ENCODE peak calls at places on chromosome 9, in eight cellular contexts. One of them, this sample, is unnamed.

GRCh38 chr9:133236291-133237071 is 27.4 kb upstream of the OBP2B start:
- DNase-seq in HepG2: no peak
- DNase-seq in stomach: no peak
- DNase-seq in tibial nerve: no peak
- DNase-seq in uterus: no peak
- DNase-seq in transverse colon: no peak
- DNase-seq in spleen: peak
- DNase-seq in esophagus muscularis mucosa: no peak
- DNase-seq in this sample: no peak

GRCh38 chr9:136297766-136298735 is 5.8 kb downstream of the CCDC187 start:
- DNase-seq in HepG2: no peak
- DNase-seq in stomach: no peak
- DNase-seq in tibial nerve: no peak
- DNase-seq in uterus: no peak
- DNase-seq in transverse colon: no peak
- DNase-seq in spleen: no peak
- DNase-seq in esophagus muscularis mucosa: no peak
- DNase-seq in this sample: no peak

GRCh38 chr9:15831384-15831783 is 278.5 kb downstream of the CCDC171 start:
- DNase-seq in HepG2: no peak
- DNase-seq in stomach: no peak
- DNase-seq in tibial nerve: no peak
- DNase-seq in uterus: no peak
- DNase-seq in transverse colon: no peak
- DNase-seq in spleen: no peak
- DNase-seq in esophagus muscularis mucosa: no peak
- DNase-seq in this sample: no peak

GRCh38 chr9:38112010-38112409 is 43.0 kb upstream of the SHB start:
- DNase-seq in HepG2: no peak
- DNase-seq in stomach: peak
- DNase-seq in tibial nerve: no peak
- DNase-seq in uterus: no peak
- DNase-seq in transverse colon: no peak
- DNase-seq in spleen: no peak
- DNase-seq in esophagus muscularis mucosa: no peak
- DNase-seq in this sample: no peak

GRCh38 chr9:25648116-25648515 is 30.1 kb downstream of the TUSC1 start:
- DNase-seq in HepG2: no peak
- DNase-seq in stomach: no peak
- DNase-seq in tibial nerve: no peak
- DNase-seq in uterus: no peak
- DNase-seq in transverse colon: no peak
- DNase-seq in spleen: no peak
- DNase-seq in esophagus muscularis mucosa: no peak
- DNase-seq in this sample: no peak

GRCh38 chr9:18587988-18588387 is 114.0 kb downstream of the ADAMTSL1 start:
- DNase-seq in HepG2: no peak
- DNase-seq in stomach: no peak
- DNase-seq in tibial nerve: no peak
- DNase-seq in uterus: no peak
- DNase-seq in transverse colon: no peak
- DNase-seq in spleen: no peak
- DNase-seq in esophagus muscularis mucosa: no peak
- DNase-seq in this sample: no peak

GRCh38 chr9:6956796-6957355 is 199.1 kb downstream of the KDM4C start:
- DNase-seq in HepG2: no peak
- DNase-seq in stomach: no peak
- DNase-seq in tibial nerve: no peak
- DNase-seq in uterus: no peak
- DNase-seq in transverse colon: no peak
- DNase-seq in spleen: no peak
- DNase-seq in esophagus muscularis mucosa: no peak
- DNase-seq in this sample: no peak

GRCh38 chr9:93562157-93562556 is 14.2 kb upstream of the PHF2 start:
- DNase-seq in HepG2: no peak
- DNase-seq in stomach: no peak
- DNase-seq in tibial nerve: no peak
- DNase-seq in uterus: no peak
- DNase-seq in transverse colon: no peak
- DNase-seq in spleen: no peak
- DNase-seq in esophagus muscularis mucosa: no peak
- DNase-seq in this sample: peak

GRCh38 chr9:121599872-121600585 is 51.4 kb upstream of the DAB2IP start:
- DNase-seq in HepG2: no peak
- DNase-seq in stomach: no peak
- DNase-seq in tibial nerve: no peak
- DNase-seq in uterus: no peak
- DNase-seq in transverse colon: no peak
- DNase-seq in spleen: no peak
- DNase-seq in esophagus muscularis mucosa: no peak
- DNase-seq in this sample: no peak

GRCh38 chr9:121603028-121603427 is 48.4 kb upstream of the DAB2IP start:
- DNase-seq in HepG2: no peak
- DNase-seq in stomach: no peak
- DNase-seq in tibial nerve: no peak
- DNase-seq in uterus: no peak
- DNase-seq in transverse colon: no peak
- DNase-seq in spleen: no peak
- DNase-seq in esophagus muscularis mucosa: no peak
- DNase-seq in this sample: no peak

GRCh38 chr9:121598167-121599000 is 53.0 kb upstream of the DAB2IP start:
- DNase-seq in HepG2: no peak
- DNase-seq in stomach: peak
- DNase-seq in tibial nerve: peak
- DNase-seq in uterus: peak
- DNase-seq in transverse colon: peak
- DNase-seq in spleen: no peak
- DNase-seq in esophagus muscularis mucosa: no peak
- DNase-seq in this sample: peak

GRCh38 chr9:121599186-121599871 is 52.1 kb upstream of the DAB2IP start:
- DNase-seq in HepG2: peak
- DNase-seq in stomach: peak
- DNase-seq in tibial nerve: peak
- DNase-seq in uterus: peak
- DNase-seq in transverse colon: peak
- DNase-seq in spleen: no peak
- DNase-seq in esophagus muscularis mucosa: no peak
- DNase-seq in this sample: peak

DNA sequence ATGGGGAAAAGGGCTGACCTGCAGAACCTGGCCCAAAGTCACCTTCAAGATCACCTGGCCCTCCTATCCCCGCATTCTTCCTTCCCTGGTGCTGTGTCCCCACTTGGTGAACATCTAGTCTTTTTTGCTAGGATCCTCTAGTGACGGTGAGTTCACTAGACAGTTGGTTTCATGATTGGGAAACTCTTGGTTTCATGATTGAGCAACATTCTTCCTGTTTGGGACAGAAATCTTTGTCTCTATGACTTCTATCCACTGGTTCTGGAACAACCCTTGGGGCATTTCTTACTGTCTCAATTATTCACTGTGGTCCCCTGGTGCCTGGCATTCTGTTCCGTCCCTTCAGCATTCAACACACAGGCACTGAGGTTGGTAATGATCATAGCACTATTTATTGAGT is 50.2 kb upstream of the DAB2IP start:
- DNase-seq in HepG2: peak
- DNase-seq in stomach: no peak
- DNase-seq in tibial nerve: no peak
- DNase-seq in uterus: no peak
- DNase-seq in transverse colon: no peak
- DNase-seq in spleen: no peak
- DNase-seq in esophagus muscularis mucosa: no peak
- DNase-seq in this sample: no peak
- TF ChIP-seq POLR2A in HepG2: no peak
- TF ChIP-seq POLR2A in stomach: no peak
- TF ChIP-seq POLR2A in tibial nerve: no peak
- TF ChIP-seq POLR2A in uterus: no peak
- TF ChIP-seq POLR2A in transverse colon: no peak
- TF ChIP-seq POLR2A in spleen: no peak
- TF ChIP-seq POLR2A in esophagus muscularis mucosa: no peak
- TF ChIP-seq POLR2A in this sample: no peak

DNA sequence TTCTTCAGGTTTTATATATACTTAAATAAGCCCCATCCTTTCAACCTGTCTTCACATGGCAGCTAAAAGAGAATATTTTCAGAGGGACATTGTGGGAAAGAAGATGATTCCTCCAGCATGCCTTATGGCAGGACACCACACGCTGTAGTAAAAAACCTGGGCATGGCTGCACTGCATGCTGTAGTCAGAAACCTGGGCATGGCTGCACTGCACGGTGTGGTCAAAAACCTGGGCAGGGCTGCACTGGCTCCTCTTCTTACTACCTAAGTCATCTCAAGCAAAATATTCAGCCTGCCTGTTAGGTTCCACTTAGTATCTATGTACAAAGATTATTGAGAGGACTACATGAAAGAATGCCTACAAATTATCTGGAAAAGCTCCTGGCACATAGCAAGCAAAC is 153.6 kb downstream of the BRINP1 start:
- DNase-seq in HepG2: no peak
- DNase-seq in stomach: no peak
- DNase-seq in tibial nerve: no peak
- DNase-seq in uterus: no peak
- DNase-seq in transverse colon: no peak
- DNase-seq in spleen: no peak
- DNase-seq in esophagus muscularis mucosa: no peak
- DNase-seq in this sample: no peak
- H3K4me3 ChIP-seq in HepG2: no peak
- H3K4me3 ChIP-seq in stomach: no peak
- H3K4me3 ChIP-seq in tibial nerve: no peak
- H3K4me3 ChIP-seq in uterus: no peak
- H3K4me3 ChIP-seq in transverse colon: no peak
- H3K4me3 ChIP-seq in spleen: no peak
- H3K4me3 ChIP-seq in esophagus muscularis mucosa: no peak
- H3K4me3 ChIP-seq in this sample: no peak

GRCh38 chr9:3758816-3759576 is 233.2 kb upstream of the RFX3 start:
- DNase-seq in HepG2: no peak
- DNase-seq in stomach: no peak
- DNase-seq in tibial nerve: no peak
- DNase-seq in uterus: no peak
- DNase-seq in transverse colon: no peak
- DNase-seq in spleen: no peak
- DNase-seq in esophagus muscularis mucosa: no peak
- DNase-seq in this sample: no peak

GRCh38 chr9:3756071-3756470 is 230.3 kb upstream of the RFX3 start:
- DNase-seq in HepG2: no peak
- DNase-seq in stomach: no peak
- DNase-seq in tibial nerve: no peak
- DNase-seq in uterus: no peak
- DNase-seq in transverse colon: no peak
- DNase-seq in spleen: no peak
- DNase-seq in esophagus muscularis mucosa: no peak
- DNase-seq in this sample: no peak

GRCh38 chr9:3762076-3762475 is 236.3 kb upstream of the RFX3 start:
- DNase-seq in HepG2: no peak
- DNase-seq in stomach: no peak
- DNase-seq in tibial nerve: no peak
- DNase-seq in uterus: no peak
- DNase-seq in transverse colon: no peak
- DNase-seq in spleen: no peak
- DNase-seq in esophagus muscularis mucosa: no peak
- DNase-seq in this sample: no peak

DNA sequence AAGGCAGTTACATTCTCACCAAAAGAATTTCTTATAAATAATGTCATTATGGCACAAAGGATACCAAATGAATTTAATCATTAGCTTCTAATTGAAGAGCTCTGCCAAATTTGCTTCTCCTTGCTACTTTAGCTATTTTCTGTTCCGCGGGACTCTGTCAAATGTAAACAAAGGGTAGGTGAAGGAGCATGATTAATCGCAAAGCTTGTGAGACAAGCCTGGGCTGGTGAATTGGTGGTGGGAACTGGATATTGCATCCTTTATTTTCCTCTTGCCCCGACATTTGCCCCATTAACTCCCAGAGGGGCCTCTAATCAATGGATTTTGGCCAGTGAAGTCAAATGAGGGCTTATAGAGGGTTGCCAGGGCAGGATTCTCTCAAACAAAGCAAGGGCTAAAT is 234.2 kb upstream of the RFX3 start:
- DNase-seq in HepG2: no peak
- DNase-seq in stomach: no peak
- DNase-seq in tibial nerve: no peak
- DNase-seq in uterus: no peak
- DNase-seq in transverse colon: no peak
- DNase-seq in spleen: no peak
- DNase-seq in esophagus muscularis mucosa: no peak
- DNase-seq in this sample: no peak
- TF ChIP-seq CTCF in HepG2: no peak
- TF ChIP-seq CTCF in stomach: no peak
- TF ChIP-seq CTCF in tibial nerve: no peak
- TF ChIP-seq CTCF in uterus: no peak
- TF ChIP-seq CTCF in transverse colon: no peak
- TF ChIP-seq CTCF in spleen: no peak
- TF ChIP-seq CTCF in esophagus muscularis mucosa: no peak
- TF ChIP-seq CTCF in this sample: no peak

GRCh38 chr9:129996161-129996849 is 46.7 kb downstream of the FNBP1 start:
- DNase-seq in HepG2: no peak
- DNase-seq in stomach: no peak
- DNase-seq in tibial nerve: no peak
- DNase-seq in uterus: no peak
- DNase-seq in transverse colon: no peak
- DNase-seq in spleen: no peak
- DNase-seq in esophagus muscularis mucosa: no peak
- DNase-seq in this sample: no peak

GRCh38 chr9:129998491-129999122 is 44.4 kb downstream of the FNBP1 start:
- DNase-seq in HepG2: no peak
- DNase-seq in stomach: no peak
- DNase-seq in tibial nerve: no peak
- DNase-seq in uterus: no peak
- DNase-seq in transverse colon: no peak
- DNase-seq in spleen: no peak
- DNase-seq in esophagus muscularis mucosa: no peak
- DNase-seq in this sample: no peak

GRCh38 chr9:129994947-129995346 is 48.0 kb downstream of the FNBP1 start:
- DNase-seq in HepG2: no peak
- DNase-seq in stomach: no peak
- DNase-seq in tibial nerve: no peak
- DNase-seq in uterus: no peak
- DNase-seq in transverse colon: no peak
- DNase-seq in spleen: no peak
- DNase-seq in esophagus muscularis mucosa: no peak
- DNase-seq in this sample: no peak

GRCh38 chr9:129999123-129999510 is 43.9 kb downstream of the FNBP1 start:
- DNase-seq in HepG2: no peak
- DNase-seq in stomach: no peak
- DNase-seq in tibial nerve: no peak
- DNase-seq in uterus: no peak
- DNase-seq in transverse colon: no peak
- DNase-seq in spleen: no peak
- DNase-seq in esophagus muscularis mucosa: no peak
- DNase-seq in this sample: no peak

DNA sequence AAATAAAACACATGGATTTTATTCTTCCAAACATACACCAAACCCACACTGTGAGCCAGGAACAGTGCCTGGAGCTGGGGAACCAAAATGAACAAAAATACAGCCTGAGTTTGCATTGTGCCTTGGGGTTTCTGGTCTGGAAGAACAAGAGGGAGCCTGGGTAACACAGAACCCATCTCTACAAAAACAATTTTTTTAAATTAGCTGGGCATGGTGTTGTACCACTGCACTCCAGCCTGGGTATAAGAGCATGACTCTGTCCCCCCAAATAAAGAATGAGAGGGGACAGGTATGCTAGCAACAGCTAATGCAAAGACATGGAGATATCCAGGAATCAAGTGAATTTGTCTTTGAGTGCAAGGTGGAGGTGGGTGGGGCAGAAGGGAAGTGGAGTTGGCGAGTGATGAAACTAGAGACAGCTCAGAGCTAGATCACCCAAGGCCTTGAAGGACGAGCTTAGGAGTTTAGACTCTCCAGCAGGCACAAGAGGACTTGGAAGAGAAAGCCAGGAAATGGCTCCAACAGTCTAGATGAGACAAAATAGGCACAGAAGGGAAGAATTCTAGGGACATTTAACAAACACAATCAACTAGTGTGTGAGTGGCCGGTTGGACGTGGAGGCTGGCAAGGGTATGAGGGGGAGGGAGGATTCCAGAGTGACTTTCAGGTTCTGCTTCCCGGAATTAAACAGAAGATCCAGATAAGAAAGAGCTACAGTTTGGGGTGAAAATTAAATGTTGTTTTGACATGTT is 47.4 kb downstream of the FNBP1 start:
- DNase-seq in HepG2: no peak
- DNase-seq in stomach: no peak
- DNase-seq in tibial nerve: no peak
- DNase-seq in uterus: no peak
- DNase-seq in transverse colon: no peak
- DNase-seq in spleen: no peak
- DNase-seq in esophagus muscularis mucosa: no peak
- DNase-seq in this sample: no peak
- TF ChIP-seq POLR2A in HepG2: no peak
- TF ChIP-seq POLR2A in stomach: no peak
- TF ChIP-seq POLR2A in tibial nerve: no peak
- TF ChIP-seq POLR2A in uterus: no peak
- TF ChIP-seq POLR2A in transverse colon: no peak
- TF ChIP-seq POLR2A in spleen: no peak
- TF ChIP-seq POLR2A in esophagus muscularis mucosa: no peak
- TF ChIP-seq POLR2A in this sample: no peak